ENCODE peak calls at places on chromosome 5, in five cellular contexts. P is adrenal gland, N is pancreas, O is SK-N-SH, J is fibroblast of mammary gland. S is an unnamed sample.

GRCh38 chr5:135508496-135509005 is 27.2 kb downstream of the NEUROG1 start:
- DNase-seq in P (no peak), O (no peak), N (no peak), J (no peak), S (no peak)

GRCh38 chr5:142432961-142433360 is 108.1 kb upstream of the SPRY4 start:
- DNase-seq in O (no peak), N (no peak), P (no peak), J (no peak), S (no peak)

GRCh38 chr5:531101-531748 is 7.0 kb upstream of the SLC9A3 start:
- DNase-seq in N (peak; percentile 48), J (no peak), P (no peak), O (no peak), S (no peak)

GRCh38 chr5:109316631-109317030 is 93.1 kb downstream of the PJA2 start:
- DNase-seq in N (no peak), P (no peak), J (peak; percentile 76), O (no peak), S (peak; percentile 20)

GRCh38 chr5:138632900-138633489 is 57.8 kb upstream of the HSPA9 start:
- DNase-seq in N (peak; percentile 51), O (peak; percentile 69), P (peak; percentile 71), J (peak; percentile 90), S (peak; percentile 90)

GRCh38 chr5:145825751-145826180 is 9.4 kb downstream of the PRELID2 start:
- DNase-seq in J (peak; percentile 70), N (no peak), P (peak; percentile 9), O (peak; percentile 42), S (peak; percentile 79)

GRCh38 chr5:91176288-91177016 is 206.7 kb downstream of the ARRDC3 start:
- DNase-seq in O (no peak), N (no peak), P (no peak), J (no peak), S (no peak)

GRCh38 chr5:39161578-39161977 is 57.8 kb downstream of the FYB1 start:
- DNase-seq in P (no peak), O (no peak), N (no peak), J (no peak), S (no peak)

GRCh38 chr5:172841-173251 is 18.4 kb upstream of the LRRC14B start:
- DNase-seq in P (no peak), J (no peak), N (no peak), O (no peak), S (no peak)

GRCh38 chr5:2254404-2254803 is 371.7 kb upstream of the IRX4 start:
- DNase-seq in J (no peak), N (no peak), P (no peak), O (no peak), S (no peak)

GRCh38 chr5:133696782-133697507 is 84.6 kb upstream of the FSTL4 start:
- DNase-seq in J (no peak), P (no peak), N (no peak), O (no peak), S (no peak)

GRCh38 chr5:155434681-155435080 is 421.1 kb downstream of the KIF4B start:
- DNase-seq in J (no peak), O (no peak), N (no peak), P (no peak), S (no peak)

GRCh38 chr5:141338538-141339306 is at the start of gene PCDHGA2:
- DNase-seq in O (peak; percentile 46), J (peak; percentile 68), N (no peak), P (no peak), S (peak; percentile 76)

GRCh38 chr5:142888469-142889085 is 118.4 kb downstream of the ARHGAP26 start:
- DNase-seq in J (peak; percentile 76), N (no peak), P (peak; percentile 35), O (peak; percentile 70), S (peak; percentile 79)

GRCh38 chr5:55498466-55498865 is 36.3 kb downstream of the PLPP1 start:
- DNase-seq in J (no peak), O (no peak), P (no peak), N (no peak), S (no peak)

GRCh38 chr5:7717691-7718090 is 133.2 kb downstream of the CFAP90 start:
- DNase-seq in N (no peak), J (no peak), P (no peak), O (no peak), S (no peak)

GRCh38 chr5:135140805-135141204 is 106.8 kb upstream of the PITX1 start:
- DNase-seq in J (peak; percentile 59), N (no peak), O (no peak), P (peak; percentile 50), S (no peak)

GRCh38 chr5:54655761-54656160 is 138.2 kb downstream of the SNX18 start:
- DNase-seq in N (no peak), P (no peak), J (no peak), O (no peak), S (no peak)

GRCh38 chr5:176400382-176401156 is 12.0 kb downstream of the HIGD2A start:
- DNase-seq in J (no peak), P (no peak), O (no peak), N (no peak), S (no peak)

GRCh38 chr5:396715-397032 is 46.3 kb upstream of the EXOC3 start:
- DNase-seq in N (no peak), P (no peak), J (no peak), O (no peak), S (no peak)

GRCh38 chr5:80387063-80387768 is 20.6 kb upstream of the ZFYVE16 start:
- DNase-seq in J (no peak), P (no peak), O (no peak), N (no peak), S (no peak)

DNA sequence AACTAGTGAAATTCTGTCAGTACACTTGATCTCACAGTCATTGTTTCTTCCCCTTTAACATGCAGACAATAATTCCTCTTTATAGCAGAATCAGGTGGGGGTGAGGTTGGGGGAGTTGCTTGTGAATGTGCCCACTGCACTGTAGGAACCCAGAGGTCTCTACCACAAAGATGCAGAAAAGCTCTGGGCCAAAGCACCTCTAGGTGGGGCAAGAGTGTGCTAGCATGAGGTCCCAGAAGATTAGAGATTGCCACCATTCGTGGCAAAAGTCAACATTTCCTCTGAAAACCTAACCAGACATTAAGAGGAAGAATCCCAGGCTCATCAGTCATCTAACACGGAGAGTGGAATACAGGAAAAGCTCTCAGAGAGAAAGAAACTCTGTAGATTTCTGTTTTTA is 74.5 kb downstream of the PTCD2 start:
- DNase-seq in O (no peak), P (peak; percentile 23), J (peak; percentile 42), N (no peak), S (peak; percentile 50)
- TF ChIP-seq CTCF in O (peak; percentile 28), P (peak; percentile 35), J (peak; percentile 67), N (no peak), S (peak; percentile 63)

GRCh38 chr5:149426931-149427330 is 47.8 kb upstream of the IL17B start:
- DNase-seq in O (no peak), P (no peak), J (no peak), N (no peak), S (no peak)

GRCh38 chr5:149422429-149423286 is 43.6 kb upstream of the IL17B start:
- DNase-seq in J (peak; percentile 75), O (peak; percentile 89), P (peak; percentile 93), N (no peak), S (peak; percentile 92)

GRCh38 chr5:149425729-149426128 is 46.6 kb upstream of the IL17B start:
- DNase-seq in N (no peak), O (no peak), P (no peak), J (no peak), S (no peak)

GRCh38 chr5:149423287-149424268 is 44.5 kb upstream of the IL17B start:
- DNase-seq in J (no peak), O (peak; percentile 58), P (peak; percentile 46), N (no peak), S (peak; percentile 71)

DNA sequence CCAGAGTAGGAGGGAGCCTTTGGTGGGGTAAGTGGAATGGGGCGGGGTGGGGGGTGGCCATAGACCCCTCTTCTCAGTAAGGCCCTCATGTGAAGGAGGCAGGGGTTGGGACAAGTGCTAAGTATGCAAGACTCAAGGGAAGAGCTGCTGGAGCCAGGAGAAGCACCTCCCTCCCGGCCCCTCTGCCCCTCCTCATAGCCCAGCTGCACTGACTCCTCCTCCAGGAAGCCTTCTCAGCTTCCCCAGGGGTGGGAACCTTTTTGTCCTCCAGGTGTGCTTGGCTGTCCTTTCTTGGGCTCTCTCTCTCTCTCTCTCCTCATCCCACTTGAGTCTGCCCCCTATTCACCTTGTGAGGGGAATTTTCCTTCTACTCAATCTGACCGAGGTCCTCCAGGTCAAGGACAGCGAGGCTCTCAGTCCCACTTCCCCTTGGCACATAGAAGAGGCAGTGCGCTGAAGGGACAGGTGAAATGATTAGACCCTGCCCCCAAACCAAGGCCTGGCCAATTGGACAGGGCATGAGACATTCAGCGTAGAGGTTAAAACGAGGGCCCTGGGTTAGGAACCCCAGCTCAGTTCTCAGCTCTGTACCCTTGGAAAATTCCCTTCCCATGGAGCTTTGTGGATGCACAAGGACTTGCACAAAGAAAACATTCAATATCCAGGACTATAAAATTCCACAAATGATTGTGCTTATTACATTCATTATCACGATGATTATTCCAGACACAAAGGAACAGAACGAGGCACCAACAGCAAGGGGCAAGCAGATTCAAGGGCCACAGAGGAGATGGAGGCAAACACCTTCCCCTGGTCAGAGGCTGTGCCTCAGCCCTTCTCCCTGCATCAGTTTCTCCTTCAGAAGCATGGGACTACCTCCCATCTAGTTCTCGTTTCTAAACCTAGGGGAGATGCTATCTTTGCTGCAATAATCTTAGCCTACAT is 45.6 kb upstream of the IL17B start:
- DNase-seq in J (no peak), O (no peak), N (no peak), P (no peak), S (no peak)
- H3K4me3 ChIP-seq in J (no peak overlapping the region), O (no peak overlapping the region), N (no peak overlapping the region), P (no peak overlapping the region), S (peak overlapping the region; percentile 7)

GRCh38 chr5:76804266-76804665 is 14.6 kb upstream of the F2RL1 start:
- DNase-seq in N (no peak), P (no peak), J (peak; percentile 44), O (no peak), S (peak; percentile 79)

GRCh38 chr5:76808142-76808691 is 10.6 kb upstream of the F2RL1 start:
- DNase-seq in N (no peak), O (no peak), J (no peak), P (no peak), S (no peak)

GRCh38 chr5:76810236-76810635 is 8.6 kb upstream of the F2RL1 start:
- DNase-seq in N (no peak), J (no peak), O (no peak), P (no peak), S (no peak)

GRCh38 chr5:76809141-76809540 is 9.7 kb upstream of the F2RL1 start:
- DNase-seq in O (no peak), N (no peak), P (no peak), J (no peak), S (no peak)

DNA sequence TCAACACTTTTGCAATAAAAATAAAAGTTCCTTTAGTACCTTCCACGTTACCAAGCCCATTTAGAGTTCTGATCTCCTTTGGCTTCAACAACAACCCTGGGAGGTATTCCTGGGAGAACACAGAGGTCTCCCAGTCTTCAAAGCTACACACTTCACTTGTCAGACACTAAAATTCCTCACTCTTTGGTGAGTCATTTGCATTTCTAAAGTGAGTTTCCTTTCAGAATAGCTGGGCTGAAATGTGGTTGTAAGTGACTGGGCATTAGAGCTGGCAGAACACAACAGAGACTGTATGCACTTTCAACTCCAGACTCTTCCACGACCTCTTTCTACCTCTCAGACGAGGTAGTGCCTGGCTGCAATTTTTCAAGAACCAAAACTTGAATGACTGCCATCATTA is 11.5 kb upstream of the F2RL1 start:
- DNase-seq in O (no peak), P (no peak), J (peak; percentile 88), N (no peak), S (peak; percentile 82)
- TF ChIP-seq CTCF in O (no peak), P (no peak), J (no peak), N (no peak), S (no peak)

DNA sequence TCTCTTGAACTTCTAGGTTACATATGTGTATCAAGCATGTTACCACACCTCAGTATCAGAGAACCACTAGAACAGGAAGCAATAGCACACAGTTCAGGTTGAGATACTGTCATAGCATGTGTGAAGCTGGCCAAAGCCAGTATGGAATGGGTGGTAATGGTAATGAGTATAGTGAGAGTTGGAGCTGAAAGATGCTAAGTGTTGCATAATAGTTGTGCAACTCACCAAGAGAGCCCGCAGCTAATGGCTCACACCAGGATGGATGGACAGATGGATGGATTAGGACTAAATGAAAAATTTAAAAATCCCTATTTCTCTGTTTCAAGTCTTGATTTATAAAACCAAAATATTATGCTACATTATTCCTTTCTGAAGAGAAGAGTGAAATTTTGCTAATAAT is 53.4 kb upstream of the KCNN2 start:
- DNase-seq in O (no peak), P (no peak), J (no peak), N (no peak), S (no peak)
- H3K4me3 ChIP-seq in O (no peak overlapping the region), P (no peak overlapping the region), J (no peak overlapping the region), N (no peak overlapping the region), S (no peak overlapping the region)